ENCODE peak calls at places on chromosome 14, in four cellular contexts. U is left ventricle myocardium inferior; Z is Karpas-422; M is naive thymus-derived CD4-positive, alpha-beta T cell. D is an unnamed sample.

GRCh38 chr14:96272777-96273471 is 16.9 kb downstream of the BDKRB1 start:
- DNase-seq in U (no peak), Z (no peak), M (no peak), D (no peak)

GRCh38 chr14:91873476-91874265 is 6.3 kb upstream of the TC2N start:
- DNase-seq in U (no peak), Z (no peak), M (peak), D (no peak)

GRCh38 chr14:25239170-25239569 is 189.2 kb upstream of the STXBP6 start:
- DNase-seq in U (no peak), Z (no peak), M (no peak), D (no peak)

GRCh38 chr14:72318648-72319047 is 386.4 kb downstream of the RGS6 start:
- DNase-seq in U (no peak), Z (no peak), M (no peak), D (no peak)

GRCh38 chr14:100824156-100824555 is 1.8 kb upstream of the MEG3 start:
- DNase-seq in U (peak), Z (no peak), M (no peak), D (no peak)

GRCh38 chr14:57747036-57747435 is 118.9 kb downstream of the SLC35F4 start:
- DNase-seq in U (no peak), Z (no peak), M (no peak), D (no peak)

GRCh38 chr14:100765991-100766390 is 39.3 kb downstream of the DLK1 start:
- DNase-seq in U (no peak), Z (no peak), M (no peak), D (no peak)

GRCh38 chr14:64683264-64683663 is 21.0 kb upstream of the PLEKHG3 start:
- DNase-seq in U (no peak), Z (no peak), M (no peak), D (no peak)

GRCh38 chr14:99472937-99473336 is 7.7 kb downstream of the SETD3 start:
- DNase-seq in U (no peak), Z (no peak), M (no peak), D (no peak)

GRCh38 chr14:24816929-24817637 is 183.1 kb upstream of the GZMB start:
- DNase-seq in U (peak), Z (no peak), M (no peak), D (no peak)

GRCh38 chr14:76262591-76262990 is 110.9 kb downstream of the GPATCH2L start:
- DNase-seq in U (no peak), Z (no peak), M (no peak), D (no peak)

GRCh38 chr14:99564256-99564902 is 39.6 kb downstream of the CCDC85C start:
- DNase-seq in U (peak), Z (no peak), M (no peak), D (peak)

GRCh38 chr14:52650774-52651173 is 44.6 kb downstream of the ERO1A start:
- DNase-seq in U (no peak), Z (no peak), M (no peak), D (no peak)

D was measured in NCI-H774.